ENCODE peak calls at places on chromosome 13, in five cellular contexts. F, S, Y, B and P are unnamed samples.
A peak's percentile ranks its signal among the peaks of the same experiment; 100 is the strongest.

GRCh38 chr13:72004236-72004635 is 137.2 kb upstream of the DACH1 start:
- DNase-seq in F (no peak), S (no peak), Y (no peak), B (no peak), P (no peak)

GRCh38 chr13:48532146-48532472 is 771 bp downstream of the RCBTB2 start:
- DNase-seq in F (no peak), S (no peak), Y (no peak), B (no peak), P (no peak)

GRCh38 chr13:42876270-42876714 is 94.9 kb downstream of the FAM216B start:
- DNase-seq in F (no peak), S (no peak), Y (no peak), B (no peak), P (no peak)

GRCh38 chr13:41299316-41300094 is 11.6 kb upstream of the NAA16 start:
- DNase-seq in F (no peak), S (no peak), Y (no peak), B (no peak), P (no peak)

GRCh38 chr13:59094149-59094548 is 1069.6 kb downstream of the DIAPH3 start:
- DNase-seq in F (no peak), S (no peak), Y (no peak), B (no peak), P (no peak)

GRCh38 chr13:27182844-27183497 is 11.4 kb upstream of the USP12 start:
- DNase-seq in F (peak; percentile 14), S (no peak), Y (peak; percentile 88), B (no peak), P (no peak)

GRCh38 chr13:30850204-30850866 is 55.7 kb upstream of the MEDAG start:
- DNase-seq in F (no peak), S (no peak), Y (no peak), B (no peak), P (no peak)

GRCh38 chr13:47621931-47622330 is 379.1 kb downstream of the SUCLA2 start:
- DNase-seq in F (no peak), S (no peak), Y (no peak), B (no peak), P (no peak)

GRCh38 chr13:77143325-77143907 is 116.5 kb upstream of the FBXL3 start:
- DNase-seq in F (no peak), S (no peak), Y (no peak), B (no peak), P (no peak)

GRCh38 chr13:113354831-113355610 is 8.9 kb downstream of the GRTP1 start:
- DNase-seq in F (no peak), S (no peak), Y (no peak), B (no peak), P (no peak)

GRCh38 chr13:76646946-76647345 is 239.3 kb downstream of the KCTD12 start:
- DNase-seq in F (no peak), S (no peak), Y (no peak), B (no peak), P (no peak)

GRCh38 chr13:33125821-33126570 is 109.8 kb downstream of the KL start:
- DNase-seq in F (peak; percentile 80), S (no peak), Y (peak; percentile 76), B (no peak), P (no peak)

GRCh38 chr13:90197722-90198121 is 1149.8 kb upstream of the MIR17HG start:
- DNase-seq in F (no peak), S (no peak), Y (no peak), B (no peak), P (no peak)

GRCh38 chr13:44272692-44273091 is 100.9 kb upstream of the SERP2 start:
- DNase-seq in F (no peak), S (no peak), Y (no peak), B (no peak), P (no peak)

GRCh38 chr13:41401371-41401770 is 56.0 kb upstream of the RGCC start:
- DNase-seq in F (no peak), S (no peak), Y (no peak), B (no peak), P (no peak)

GRCh38 chr13:50991624-50992610 is 82.3 kb downstream of the RNASEH2B start:
- DNase-seq in F (no peak), S (no peak), Y (no peak), B (no peak), P (no peak)

GRCh38 chr13:46119883-46120614 is 15.2 kb upstream of the CPB2 start:
- DNase-seq in F (peak; percentile 89), S (no peak), Y (no peak), B (no peak), P (no peak)

GRCh38 chr13:32840840-32841713 is 175.1 kb upstream of the KL start:
- DNase-seq in F (peak; percentile 71), S (no peak), Y (no peak), B (no peak), P (no peak)

GRCh38 chr13:109762791-109763190 is 23.6 kb downstream of the IRS2 start:
- DNase-seq in F (no peak), S (no peak), Y (no peak), B (no peak), P (no peak)

GRCh38 chr13:110186221-110186838 is 120.6 kb downstream of the COL4A1 start:
- DNase-seq in F (no peak), S (no peak), Y (no peak), B (no peak), P (no peak)

GRCh38 chr13:21053231-21053630 is 8.2 kb downstream of the LATS2 start:
- DNase-seq in F (no peak), S (no peak), Y (no peak), B (no peak), P (no peak)

GRCh38 chr13:27006519-27007161 is 165.0 kb downstream of the USP12 start:
- DNase-seq in F (no peak), S (no peak), Y (no peak), B (no peak), P (peak; percentile 57)

GRCh38 chr13:76622336-76623045 is 263.7 kb downstream of the KCTD12 start:
- DNase-seq in F (no peak), S (no peak), Y (no peak), B (no peak), P (no peak)

GRCh38 chr13:51666316-51666715 is 82.1 kb downstream of the WDFY2 start:
- DNase-seq in F (no peak), S (no peak), Y (no peak), B (no peak), P (no peak)

GRCh38 chr13:110233181-110233641 is 73.7 kb downstream of the COL4A1 start:
- DNase-seq in F (peak; percentile 26), S (no peak), Y (no peak), B (no peak), P (no peak)

GRCh38 chr13:47671762-47672161 is 329.3 kb downstream of the SUCLA2 start:
- DNase-seq in F (no peak), S (no peak), Y (no peak), B (no peak), P (no peak)

GRCh38 chr13:23915308-23915707 is 18.0 kb upstream of the C1QTNF9B start:
- DNase-seq in F (no peak), S (no peak), Y (no peak), B (no peak), P (no peak)

GRCh38 chr13:75554981-75555380 is 5.4 kb downstream of the UCHL3 start:
- DNase-seq in F (no peak), S (no peak), Y (no peak), B (no peak), P (no peak)